ENCODE peak calls at places on chromosomes 2 and 18, in five cellular contexts. Y is astrocyte, H is kidney, Z is psoas muscle, G is esophagus squamous epithelium. B is an unnamed sample.

GRCh38 chr2:144996225-144996795 is 476.4 kb upstream of the ZEB2 start:
- DNase-seq in G (no peak), Y (peak; percentile 53), Z (no peak), H (no peak), B (no peak)

GRCh38 chr2:129056959-129057317 is 738.3 kb upstream of the HS6ST1 start:
- DNase-seq in Z (no peak), Y (no peak), G (no peak), H (no peak), B (no peak)

GRCh38 chr2:18214936-18215335 is 336.5 kb downstream of the KCNS3 start:
- DNase-seq in G (no peak), Z (no peak), H (no peak), Y (peak; percentile 55), B (no peak)

GRCh38 chr2:241814571-241815476 is 5.8 kb downstream of the NEU4 start:
- DNase-seq in G (no peak), Y (no peak), Z (peak; percentile 49), H (peak; percentile 76), B (peak; percentile 3)

GRCh38 chr2:23703037-23703582 is 223.8 kb downstream of the ATAD2B start:
- DNase-seq in Z (peak; percentile 33), H (no peak), Y (no peak), G (no peak), B (no peak)

GRCh38 chr2:25539141-25539540 is 134.2 kb downstream of the DTNB start:
- DNase-seq in H (no peak), G (no peak), Z (no peak), Y (peak; percentile 86), B (no peak)

GRCh38 chr2:134866498-134867099 is 28.2 kb downstream of the ACMSD start:
- DNase-seq in H (no peak), Y (peak; percentile 46), G (no peak), Z (no peak), B (no peak)

GRCh38 chr2:11177871-11178598 is 22.8 kb downstream of the SLC66A3 start:
- DNase-seq in Y (peak; percentile 25), G (no peak), H (no peak), Z (no peak), B (no peak)

GRCh38 chr18:48857023-48857694 is 93.6 kb downstream of the SMAD7 start:
- DNase-seq in H (peak; percentile 35), Z (no peak), Y (no peak), G (no peak), B (no peak)

GRCh38 chr2:240946654-240947053 is 40.5 kb downstream of the CROCC2 start:
- DNase-seq in Y (no peak), H (no peak), G (no peak), Z (peak; percentile 38), B (peak; percentile 34)

GRCh38 chr18:58449366-58449935 is 179.4 kb downstream of the ALPK2 start:
- DNase-seq in G (no peak), H (no peak), Z (no peak), Y (no peak), B (no peak)

GRCh38 chr2:241912021-241912555 is 42.6 kb downstream of the RTP5 start:
- DNase-seq in H (no peak), Z (no peak), Y (no peak), G (no peak), B (peak; percentile 6)

GRCh38 chr18:49094136-49094535 is 143.4 kb upstream of the SMAD7 start:
- DNase-seq in Y (peak; percentile 4), G (no peak), H (no peak), Z (no peak), B (no peak)

GRCh38 chr2:108447947-108448677 is 894 bp upstream of the GCC2 start:
- DNase-seq in Y (no peak), G (no peak), Z (no peak), H (no peak), B (no peak)

GRCh38 chr2:233821196-233821595 is 33.1 kb downstream of the HJURP start:
- DNase-seq in H (no peak), Y (no peak), Z (no peak), G (no peak), B (no peak)

GRCh38 chr2:145736901-145737300 is 1217.0 kb upstream of the ZEB2 start:
- DNase-seq in G (no peak), H (no peak), Y (peak; percentile 55), Z (no peak), B (no peak)

GRCh38 chr18:3793545-3793944 is 343.6 kb downstream of the TGIF1 start:
- DNase-seq in Z (no peak), H (no peak), G (no peak), Y (peak; percentile 52), B (no peak)

GRCh38 chr2:39874236-39874635 is 95.2 kb upstream of the THUMPD2 start:
- DNase-seq in H (no peak), G (no peak), Y (no peak), Z (no peak), B (no peak)

GRCh38 chr18:31831903-31832302 is 71.2 kb upstream of the SLC25A52 start:
- DNase-seq in Z (no peak), G (no peak), Y (no peak), H (no peak), B (no peak)

GRCh38 chr18:48514786-48515185 is 24.0 kb upstream of the CTIF start:
- DNase-seq in Y (no peak), H (no peak), Z (no peak), G (no peak), B (no peak)

GRCh38 chr2:14565666-14566065 is 66.9 kb upstream of the LRATD1 start:
- DNase-seq in Z (no peak), Y (no peak), H (no peak), G (no peak), B (no peak)

GRCh38 chr2:74959106-74959751 is 786 bp downstream of the POLE4 start:
- DNase-seq in H (peak; percentile 59), G (no peak), Y (no peak), Z (no peak), B (peak; percentile 31)

GRCh38 chr2:127106457-127106997 is 427 bp downstream of the BIN1 start:
- DNase-seq in G (no peak), Y (peak; percentile 10), Z (no peak), H (peak; percentile 86), B (no peak)

GRCh38 chr2:108941767-108942166 is 47.3 kb downstream of the EDAR start:
- DNase-seq in Z (no peak), H (peak; percentile 36), Y (no peak), G (no peak), B (no peak)

GRCh38 chr2:120227111-120227991 is 4.2 kb upstream of the TMEM185B start:
- DNase-seq in G (no peak), H (peak; percentile 31), Y (no peak), Z (no peak), B (no peak)
- H3K4me1 ChIP-seq in G (peaks cover 35% of the 10 kb centered on the region), H (peaks cover 11% of the 10 kb centered on the region), Y (peaks cover 4% of the 10 kb centered on the region), Z (peaks cover 15% of the 10 kb centered on the region), B (peaks cover 39% of the 10 kb centered on the region)

DNA sequence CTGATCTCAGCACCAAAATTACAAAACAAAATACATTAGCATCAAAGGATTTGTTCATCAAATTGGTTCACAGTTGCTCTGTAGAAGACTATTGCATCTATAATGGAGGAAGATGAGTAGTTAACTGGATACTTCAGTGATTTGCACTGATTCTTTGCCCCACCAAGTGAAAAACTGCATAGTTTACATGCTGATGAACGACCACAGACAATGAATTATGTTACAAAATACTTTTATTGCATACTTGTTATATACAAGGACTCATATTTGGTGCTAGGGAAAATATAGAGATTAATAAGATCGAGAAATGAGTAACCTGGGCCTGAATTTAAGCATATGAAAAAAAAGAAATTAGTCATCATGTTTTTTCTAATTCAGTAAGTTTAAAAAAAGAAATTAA is 107.2 kb downstream of the SCG2 start:
- DNase-seq in Y (peak; percentile 37), Z (no peak), G (no peak), H (no peak), B (no peak)
- H3K9me3 ChIP-seq in Y (no peaks in the 10 kb centered on the region), Z (peaks cover 6% of the 10 kb centered on the region), G (no peaks in the 10 kb centered on the region), H (no peaks in the 10 kb centered on the region), B (no peaks in the 10 kb centered on the region)

GRCh38 chr2:218395826-218396687 is 3.6 kb upstream of the CTDSP1 start:
- DNase-seq in Z (peak; percentile 98), H (peak; percentile 99), G (peak; percentile 75), Y (peak; percentile 94), B (peak; percentile 91)
- H3K4me1 ChIP-seq in Z (peaks cover 14% of the 10 kb centered on the region), H (peaks cover 14% of the 10 kb centered on the region), G (peaks cover 55% of the 10 kb centered on the region), Y (peaks cover 31% of the 10 kb centered on the region), B (peaks cover 24% of the 10 kb centered on the region)

GRCh38 chr2:5007596-5007995 is 684.6 kb upstream of the SOX11 start:
- DNase-seq in G (no peak), Z (no peak), H (no peak), Y (no peak), B (no peak)
- H3K9me3 ChIP-seq in G (peaks cover 8% of the 10 kb centered on the region), Z (no peaks in the 10 kb centered on the region), H (no peaks in the 10 kb centered on the region), Y (no peaks in the 10 kb centered on the region), B (peaks cover 14% of the 10 kb centered on the region)

GRCh38 chr2:85748039-85748438 is 5.8 kb upstream of the ATOH8 start:
- DNase-seq in H (no peak), Y (no peak), G (no peak), Z (no peak), B (no peak)
- H3K4me1 ChIP-seq in H (peaks cover 38% of the 10 kb centered on the region), Y (peaks cover 26% of the 10 kb centered on the region), G (peaks cover 83% of the 10 kb centered on the region), Z (peaks cover 71% of the 10 kb centered on the region), B (peaks cover 12% of the 10 kb centered on the region)

DNA sequence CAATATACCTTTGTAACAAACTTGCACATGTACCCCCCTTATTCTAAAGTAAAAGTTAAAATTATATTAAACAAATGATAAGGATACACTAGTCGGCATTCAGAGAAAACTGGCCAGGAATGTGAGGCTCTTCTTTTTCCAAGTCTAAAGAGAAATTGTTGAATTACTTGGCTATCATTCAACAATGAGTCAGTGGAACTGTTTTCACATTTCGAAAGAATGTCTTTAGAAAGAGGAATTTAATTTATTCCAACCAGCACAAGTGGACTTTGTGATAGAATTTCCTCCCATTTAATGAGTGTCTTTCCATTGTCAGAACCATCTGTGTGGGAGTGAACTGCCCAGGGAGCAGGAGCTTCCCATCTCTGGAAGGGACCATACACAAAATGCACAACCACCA is 792.2 kb downstream of the EPHA4 start:
- DNase-seq in Y (peak; percentile 90), G (no peak), Z (no peak), H (no peak), B (no peak)
- H3K9me3 ChIP-seq in Y (no peaks in the 10 kb centered on the region), G (no peaks in the 10 kb centered on the region), Z (peaks cover 5% of the 10 kb centered on the region), H (no peaks in the 10 kb centered on the region), B (no peaks in the 10 kb centered on the region)

GRCh38 chr2:43078301-43078700 is 148.1 kb downstream of the ZFP36L2 start:
- DNase-seq in G (no peak), H (peak; percentile 46), Z (no peak), Y (no peak), B (no peak)

GRCh38 chr2:43075906-43076585 is 150.4 kb downstream of the ZFP36L2 start:
- DNase-seq in Z (peak; percentile 73), Y (peak; percentile 90), G (no peak), H (peak; percentile 82), B (no peak)

GRCh38 chr2:43077876-43078275 is 148.5 kb downstream of the ZFP36L2 start:
- DNase-seq in G (no peak), Y (no peak), H (no peak), Z (no peak), B (no peak)

GRCh38 chr2:43075054-43075593 is 151.3 kb downstream of the ZFP36L2 start:
- DNase-seq in H (peak; percentile 93), Z (peak; percentile 93), G (no peak), Y (peak; percentile 99), B (no peak)

GRCh38 chr2:43076676-43077075 is 149.7 kb downstream of the ZFP36L2 start:
- DNase-seq in Z (no peak), H (no peak), G (no peak), Y (no peak), B (no peak)
- H3K4me1 ChIP-seq in Z (peaks cover 35% of the 10 kb centered on the region), H (peaks cover 32% of the 10 kb centered on the region), G (peaks cover 67% of the 10 kb centered on the region), Y (peaks cover 36% of the 10 kb centered on the region), B (peaks cover 3% of the 10 kb centered on the region)

GRCh38 chr2:238473523-238473922 is 46.8 kb downstream of the ASB1 start:
- DNase-seq in Y (no peak), G (no peak), H (no peak), Z (no peak), B (no peak)
- H3K9me3 ChIP-seq in Y (no peaks in the 10 kb centered on the region), G (peaks cover 18% of the 10 kb centered on the region), H (peaks cover 22% of the 10 kb centered on the region), Z (peaks cover 29% of the 10 kb centered on the region), B (peaks cover 26% of the 10 kb centered on the region)